ENCODE peak calls at places on chromosome 9, in seven cellular contexts. One of them, this sample, is unnamed.

GRCh38 chr9:76835571-76836283 is 70.2 kb downstream of the PRUNE2 start:
- DNase-seq in mammary epithelial cell: no peak
- DNase-seq in NT2/D1: no peak
- DNase-seq in M059J: peak
- DNase-seq in tibial nerve: no peak
- DNase-seq in GM04503: peak
- DNase-seq in HuH-7: no peak
- DNase-seq in this sample: peak

GRCh38 chr9:107422189-107422802 is 67.3 kb downstream of the KLF4 start:
- DNase-seq in GM04503: no peak
- DNase-seq in NT2/D1: peak
- DNase-seq in HuH-7: peak
- DNase-seq in mammary epithelial cell: peak
- DNase-seq in M059J: peak
- DNase-seq in tibial nerve: peak
- DNase-seq in this sample: no peak

GRCh38 chr9:130235558-130236435 is 29.8 kb upstream of the HMCN2 start:
- DNase-seq in M059J: peak
- DNase-seq in HuH-7: peak
- DNase-seq in mammary epithelial cell: peak
- DNase-seq in tibial nerve: peak
- DNase-seq in GM04503: no peak
- DNase-seq in NT2/D1: peak
- DNase-seq in this sample: no peak

GRCh38 chr9:75197521-75197920 is 109.2 kb downstream of the OSTF1 start:
- DNase-seq in M059J: peak
- DNase-seq in GM04503: no peak
- DNase-seq in NT2/D1: no peak
- DNase-seq in tibial nerve: no peak
- DNase-seq in mammary epithelial cell: no peak
- DNase-seq in HuH-7: no peak
- DNase-seq in this sample: no peak

GRCh38 chr9:2570615-2571479 is 50.7 kb upstream of the VLDLR start:
- DNase-seq in HuH-7: peak
- DNase-seq in NT2/D1: no peak
- DNase-seq in mammary epithelial cell: peak
- DNase-seq in M059J: peak
- DNase-seq in tibial nerve: peak
- DNase-seq in GM04503: peak
- DNase-seq in this sample: no peak

GRCh38 chr9:136804509-136805206 is 3.1 kb upstream of the RABL6 start:
- DNase-seq in M059J: no peak
- DNase-seq in NT2/D1: no peak
- DNase-seq in GM04503: no peak
- DNase-seq in mammary epithelial cell: no peak
- DNase-seq in tibial nerve: no peak
- DNase-seq in HuH-7: no peak
- DNase-seq in this sample: no peak

GRCh38 chr9:79769476-79770275 is 197.9 kb downstream of the TLE4 start:
- DNase-seq in M059J: no peak
- DNase-seq in HuH-7: no peak
- DNase-seq in tibial nerve: no peak
- DNase-seq in NT2/D1: no peak
- DNase-seq in mammary epithelial cell: no peak
- DNase-seq in GM04503: no peak
- DNase-seq in this sample: no peak

GRCh38 chr9:108720191-108720642 is 135.6 kb downstream of the ACTL7B start:
- DNase-seq in NT2/D1: no peak
- DNase-seq in GM04503: no peak
- DNase-seq in M059J: no peak
- DNase-seq in tibial nerve: no peak
- DNase-seq in mammary epithelial cell: no peak
- DNase-seq in HuH-7: no peak
- DNase-seq in this sample: no peak

GRCh38 chr9:106717686-106718085 is 145.3 kb upstream of the ZNF462 start:
- DNase-seq in tibial nerve: no peak
- DNase-seq in NT2/D1: no peak
- DNase-seq in HuH-7: no peak
- DNase-seq in GM04503: peak
- DNase-seq in mammary epithelial cell: peak
- DNase-seq in M059J: peak
- DNase-seq in this sample: peak

GRCh38 chr9:18791074-18791473 is 241.9 kb downstream of the SAXO1 start:
- DNase-seq in NT2/D1: no peak
- DNase-seq in M059J: peak
- DNase-seq in tibial nerve: no peak
- DNase-seq in mammary epithelial cell: peak
- DNase-seq in GM04503: no peak
- DNase-seq in HuH-7: peak
- DNase-seq in this sample: no peak

GRCh38 chr9:129945314-129945713 is 97.7 kb downstream of the FNBP1 start:
- DNase-seq in HuH-7: no peak
- DNase-seq in GM04503: no peak
- DNase-seq in M059J: no peak
- DNase-seq in mammary epithelial cell: no peak
- DNase-seq in NT2/D1: no peak
- DNase-seq in tibial nerve: no peak
- DNase-seq in this sample: no peak

GRCh38 chr9:26800322-26800721 is 92.3 kb downstream of the CAAP1 start:
- DNase-seq in GM04503: no peak
- DNase-seq in M059J: no peak
- DNase-seq in HuH-7: no peak
- DNase-seq in tibial nerve: no peak
- DNase-seq in NT2/D1: no peak
- DNase-seq in mammary epithelial cell: no peak
- DNase-seq in this sample: no peak

GRCh38 chr9:21789541-21790037 is 12.8 kb upstream of the MTAP start:
- DNase-seq in NT2/D1: peak
- DNase-seq in mammary epithelial cell: peak
- DNase-seq in tibial nerve: peak
- DNase-seq in GM04503: peak
- DNase-seq in M059J: peak
- DNase-seq in HuH-7: no peak
- DNase-seq in this sample: no peak

GRCh38 chr9:9881692-9882091 is 731.1 kb downstream of the PTPRD start:
- DNase-seq in NT2/D1: no peak
- DNase-seq in GM04503: no peak
- DNase-seq in HuH-7: no peak
- DNase-seq in M059J: no peak
- DNase-seq in tibial nerve: no peak
- DNase-seq in mammary epithelial cell: peak
- DNase-seq in this sample: no peak

GRCh38 chr9:5945112-5945511 is 54.4 kb downstream of the MLANA start:
- DNase-seq in NT2/D1: no peak
- DNase-seq in tibial nerve: no peak
- DNase-seq in M059J: no peak
- DNase-seq in HuH-7: no peak
- DNase-seq in mammary epithelial cell: no peak
- DNase-seq in GM04503: no peak
- DNase-seq in this sample: no peak

GRCh38 chr9:133142657-133143592 is 20.8 kb downstream of the GBGT1 start:
- DNase-seq in GM04503: no peak
- DNase-seq in tibial nerve: no peak
- DNase-seq in mammary epithelial cell: no peak
- DNase-seq in NT2/D1: no peak
- DNase-seq in M059J: peak
- DNase-seq in HuH-7: no peak
- DNase-seq in this sample: no peak

GRCh38 chr9:2970864-2971263 is 127.0 kb upstream of the PUM3 start:
- DNase-seq in M059J: no peak
- DNase-seq in HuH-7: no peak
- DNase-seq in tibial nerve: no peak
- DNase-seq in GM04503: no peak
- DNase-seq in mammary epithelial cell: no peak
- DNase-seq in NT2/D1: no peak
- DNase-seq in this sample: no peak

GRCh38 chr9:87223397-87224246 is 274.0 kb upstream of the DAPK1 start:
- DNase-seq in NT2/D1: no peak
- DNase-seq in HuH-7: no peak
- DNase-seq in tibial nerve: no peak
- DNase-seq in mammary epithelial cell: peak
- DNase-seq in GM04503: peak
- DNase-seq in M059J: peak
- DNase-seq in this sample: no peak

GRCh38 chr9:16449331-16449730 is 421.1 kb downstream of the BNC2 start:
- DNase-seq in M059J: no peak
- DNase-seq in NT2/D1: no peak
- DNase-seq in GM04503: no peak
- DNase-seq in mammary epithelial cell: no peak
- DNase-seq in HuH-7: no peak
- DNase-seq in tibial nerve: no peak
- DNase-seq in this sample: no peak

GRCh38 chr9:16532681-16533450 is 337.6 kb downstream of the BNC2 start:
- DNase-seq in M059J: peak
- DNase-seq in NT2/D1: no peak
- DNase-seq in GM04503: no peak
- DNase-seq in HuH-7: no peak
- DNase-seq in tibial nerve: no peak
- DNase-seq in mammary epithelial cell: peak
- DNase-seq in this sample: no peak